ENCODE peak calls at places on chromosome 16, in four cellular contexts. B is HCT116, E is GM23248, D is GM23338. L is an unnamed sample. For H3K9me2, the result is how much of the 10 kb centered on the place peaks cover.

GRCh38 chr16:75000481-75001081 is 1.8 kb downstream of the ZNRF1 start:
- DNase-seq in E (peak), D (no peak), B (no peak), L (no peak)

GRCh38 chr16:1812732-1813163 is 13.9 kb downstream of the HAGH start:
- DNase-seq in B (peak), D (peak), E (peak), L (no peak)

GRCh38 chr16:67329901-67330300 is 3.3 kb downstream of the LRRC36 start:
- DNase-seq in E (no peak), B (no peak), D (no peak), L (no peak)

GRCh38 chr16:75446416-75446815 is 13.1 kb upstream of the CFDP1 start:
- DNase-seq in E (no peak), D (no peak), B (no peak), L (no peak)

GRCh38 chr16:20803561-20804214 is 2.6 kb downstream of the ERI2 start:
- DNase-seq in E (peak), D (no peak), B (no peak), L (no peak)

GRCh38 chr16:77683845-77684526 is 38.3 kb upstream of the NUDT7 start:
- DNase-seq in E (no peak), D (no peak), B (no peak), L (no peak)

GRCh38 chr16:30063893-30064745 is 1.4 kb upstream of the ALDOA start:
- DNase-seq in D (peak), E (peak), B (no peak), L (peak)

GRCh38 chr16:31467151-31467550 is 4.8 kb upstream of the TGFB1I1 start:
- DNase-seq in E (no peak), B (no peak), D (no peak), L (no peak)

GRCh38 chr16:30356401-30357084 is 1.4 kb upstream of the CD2BP2 start:
- DNase-seq in D (no peak), B (no peak), E (peak), L (no peak)

GRCh38 chr16:49023095-49023494 is 258.5 kb downstream of the CBLN1 start:
- DNase-seq in B (peak), D (no peak), E (peak), L (no peak)

GRCh38 chr16:85473909-85474640 is 139.0 kb upstream of the GSE1 start:
- DNase-seq in D (no peak), E (peak), B (no peak), L (no peak)

GRCh38 chr16:55557186-55557585 is 9.3 kb upstream of the CAPNS2 start:
- DNase-seq in B (no peak), D (no peak), E (no peak), L (no peak)

GRCh38 chr16:54282202-54282922 is 4.2 kb downstream of the IRX3 start:
- DNase-seq in E (no peak), B (peak), D (peak), L (no peak)

GRCh38 chr16:54283735-54284318 is 2.8 kb downstream of the IRX3 start:
- DNase-seq in E (no peak), B (no peak), D (peak), L (no peak)

GRCh38 chr16:54281535-54282201 is 4.9 kb downstream of the IRX3 start:
- DNase-seq in B (no peak), E (no peak), D (peak), L (no peak)

GRCh38 chr16:54284319-54284930 is 2.2 kb downstream of the IRX3 start:
- DNase-seq in D (peak), E (peak), B (no peak), L (no peak)

DNA sequence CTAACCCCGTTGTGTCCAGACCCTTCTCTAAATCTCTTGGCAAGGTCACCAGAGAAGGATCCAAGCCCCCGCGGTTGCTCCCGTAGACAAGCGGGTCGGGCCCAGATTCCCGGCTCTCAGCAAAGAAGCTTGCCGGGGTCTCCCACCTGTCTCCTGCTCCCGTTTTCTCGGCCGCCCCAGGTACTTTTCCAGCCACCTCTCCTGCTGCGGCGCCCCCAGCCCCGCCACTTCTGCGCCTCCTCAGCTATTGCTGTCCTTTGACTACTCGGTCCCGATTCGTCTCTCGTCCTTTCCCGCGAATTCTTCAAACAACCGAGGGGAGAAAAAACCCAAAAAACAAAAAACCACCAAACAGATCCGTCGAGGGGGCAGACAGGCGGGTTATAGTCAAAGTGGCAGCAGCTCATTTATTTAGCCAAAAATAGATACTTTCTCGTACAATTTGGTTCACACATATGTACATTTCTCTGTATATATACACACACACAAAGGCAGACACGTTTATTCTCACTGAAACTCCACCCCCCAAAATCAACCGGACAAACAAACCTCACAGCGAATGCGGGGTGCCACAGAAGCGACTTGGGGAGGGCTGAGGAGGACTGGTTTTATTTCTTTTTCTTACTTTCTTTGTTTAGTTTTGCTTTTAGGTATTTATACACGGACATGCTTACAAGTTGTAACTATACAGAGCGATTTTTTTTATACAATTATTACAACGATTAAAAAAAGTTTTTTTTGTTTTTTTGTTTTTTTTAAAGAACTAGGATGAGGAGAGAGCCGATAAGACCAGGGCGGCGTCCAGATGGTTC is 3.5 kb downstream of the IRX3 start:
- DNase-seq in D (peak), B (no peak), E (no peak), L (no peak)
- TF ChIP-seq EZH2 in D (peak), B (no peak), E (no peak), L (no peak)

GRCh38 chr16:10665166-10665565 is 29.6 kb downstream of the TEKT5 start:
- DNase-seq in E (no peak), D (no peak), B (no peak), L (no peak)

GRCh38 chr16:10668322-10669045 is 26.2 kb downstream of the TEKT5 start:
- DNase-seq in B (no peak), D (peak), E (peak), L (peak)

GRCh38 chr16:10664720-10665126 is 30.0 kb downstream of the TEKT5 start:
- DNase-seq in B (no peak), D (no peak), E (no peak), L (no peak)

GRCh38 chr16:10669791-10670190 is 24.9 kb downstream of the TEKT5 start:
- DNase-seq in E (no peak), B (no peak), D (no peak), L (no peak)

GRCh38 chr16:10667239-10667638 is 27.5 kb downstream of the TEKT5 start:
- DNase-seq in D (no peak), E (no peak), B (no peak), L (no peak)
- H3K9me2 ChIP-seq in D (under half), E (under half), B (under half), L (under half)

GRCh38 chr16:4762205-4762604 is 4.8 kb downstream of the ZNF500 start:
- DNase-seq in D (no peak), B (no peak), E (no peak), L (no peak)

GRCh38 chr16:4760221-4760910 is 6.6 kb downstream of the ZNF500 start:
- DNase-seq in E (no peak), B (no peak), D (no peak), L (no peak)

GRCh38 chr16:4765511-4766474 is 1.2 kb downstream of the ZNF500 start:
- DNase-seq in E (peak), B (no peak), D (no peak), L (no peak)

GRCh38 chr16:4766875-4767628 is at the start of gene ZNF500:
- DNase-seq in E (peak), B (peak), D (peak), L (peak)

GRCh38 chr16:4763791-4764190 is 3.2 kb downstream of the ZNF500 start:
- DNase-seq in D (no peak), E (no peak), B (no peak), L (no peak)
- TF ChIP-seq EZH2 in D (no peak), E (no peak), B (no peak), L (no peak)

GRCh38 chr16:12205378-12205777 is 228.8 kb downstream of the SNX29 start:
- DNase-seq in B (no peak), E (no peak), D (no peak), L (no peak)
- H3K9me2 ChIP-seq in B (under half), E (under half), D (under half), L (under half)

GRCh38 chr16:81326971-81327370 is 12.2 kb downstream of the GAN start:
- DNase-seq in D (no peak), E (no peak), B (no peak), L (no peak)

GRCh38 chr16:81324808-81325207 is 10.0 kb downstream of the GAN start:
- DNase-seq in B (no peak), E (peak), D (no peak), L (no peak)

GRCh38 chr16:81333356-81333755 is 18.6 kb downstream of the GAN start:
- DNase-seq in D (no peak), B (no peak), E (no peak), L (no peak)

GRCh38 chr16:81329947-81330346 is 15.2 kb downstream of the GAN start:
- DNase-seq in B (no peak), D (no peak), E (no peak), L (no peak)

GRCh38 chr16:81327483-81328196 is 12.9 kb downstream of the GAN start:
- DNase-seq in E (no peak), B (no peak), D (no peak), L (no peak)
- TF ChIP-seq EZH2 in E (no peak), B (no peak), D (no peak), L (no peak)

GRCh38 chr16:676565-677297 is 1.3 kb downstream of the RHBDL1 start:
- DNase-seq in B (no peak), D (peak), E (no peak), L (no peak)

GRCh38 chr16:677306-678190 is 2.1 kb downstream of the RHBDL1 start:
- DNase-seq in E (no peak), B (no peak), D (peak), L (no peak)

GRCh38 chr16:674214-674881 is 1.1 kb upstream of the RHBDL1 start:
- DNase-seq in E (no peak), B (no peak), D (no peak), L (no peak)

GRCh38 chr16:674968-675883 is at the start of gene RHBDL1:
- DNase-seq in D (peak), B (no peak), E (peak), L (no peak)

GRCh38 chr16:675884-676564 is 553 bp downstream of the RHBDL1 start:
- DNase-seq in E (no peak), B (no peak), D (peak), L (no peak)
- H3K9me2 ChIP-seq in E (under half), B (under half), D (under half), L (under half)

GRCh38 chr16:88455610-88456355 is 2.7 kb downstream of the ZFPM1 start:
- DNase-seq in B (peak), E (peak), D (peak), L (peak)
- TF ChIP-seq EZH2 in B (no peak), E (no peak), D (no peak), L (no peak)

DNA sequence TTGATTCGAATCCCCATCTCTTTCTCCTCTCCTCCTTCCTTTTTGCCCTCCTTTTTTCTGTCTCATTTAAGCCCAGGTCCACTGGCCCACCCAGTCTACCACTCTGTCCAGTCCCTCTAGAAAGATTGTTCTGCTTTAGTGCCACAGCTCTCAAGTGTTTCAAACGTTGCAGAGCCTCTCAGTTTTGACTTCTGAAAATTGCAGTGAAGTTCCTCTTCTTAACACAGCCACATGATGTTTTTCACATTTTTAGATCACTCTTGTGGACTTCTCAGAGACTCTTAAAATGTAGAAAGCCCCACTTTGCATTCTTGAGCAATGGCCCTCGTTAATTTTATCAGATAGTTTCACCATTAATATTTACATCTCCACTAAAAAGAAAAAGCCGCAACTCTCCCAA is 253.1 kb downstream of the HAPSTR1 start:
- DNase-seq in D (no peak), B (no peak), E (no peak), L (no peak)
- H3K9me2 ChIP-seq in D (under half), B (under half), E (under half), L (under half)

DNA sequence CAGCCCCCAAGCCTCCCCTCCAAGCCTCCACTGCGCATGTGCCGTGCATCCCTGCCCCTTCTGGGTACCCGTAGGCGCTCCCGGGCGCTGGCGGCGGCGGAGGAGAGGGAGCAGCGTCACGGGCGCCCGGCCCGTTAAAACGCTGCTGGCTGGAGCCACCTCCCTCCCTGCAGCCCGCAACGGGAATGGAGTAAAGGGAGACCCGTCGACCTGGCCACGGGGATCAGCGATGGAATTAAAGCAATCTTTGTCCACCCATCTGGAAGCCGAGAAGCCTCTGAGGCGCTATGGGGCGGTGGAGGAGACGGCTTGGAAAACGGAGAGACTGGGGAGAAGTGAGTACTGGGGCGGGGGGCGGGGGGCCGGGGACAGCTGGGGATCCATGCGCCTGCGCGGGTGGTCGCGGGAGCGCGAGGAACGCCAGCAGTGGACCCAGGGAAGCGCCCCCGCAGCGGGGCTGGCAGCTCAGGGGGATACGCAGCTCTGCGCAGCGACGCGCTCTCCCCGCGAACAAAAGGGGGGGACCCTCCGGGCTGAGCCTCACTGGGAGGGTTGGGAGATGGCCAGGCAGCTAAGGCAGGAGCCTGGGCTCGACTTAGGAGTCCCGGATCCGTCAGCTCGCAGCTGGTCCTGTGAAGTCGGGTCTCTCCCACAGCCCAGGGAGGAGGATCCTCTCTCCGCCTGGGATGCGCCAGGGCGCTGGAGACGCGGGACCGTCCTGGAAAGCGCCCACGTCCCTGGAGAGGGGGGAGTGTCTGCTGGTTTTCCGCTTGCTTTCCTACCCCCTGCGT is at the start of gene BMERB1:
- DNase-seq in B (peak), E (peak), D (peak), L (peak)
- TF ChIP-seq EZH2 in B (no peak), E (no peak), D (no peak), L (no peak)